ENCODE peak calls at places on chromosomes 13 and 19, in ten cellular contexts. One of them, this sample, is unnamed. For H3K36me3, the result is how much of the 10 kb centered on the place peaks cover.

GRCh38 chr13:20616059-20616797 is 49.3 kb downstream of the IFT88 start:
- DNase-seq in keratinocyte: no peak
- DNase-seq in adipocyte: peak
- DNase-seq in effector memory CD4-positive, alpha-beta T cell: no peak
- DNase-seq in kidney: no peak
- DNase-seq in tibial artery: no peak
- DNase-seq in psoas muscle: no peak
- DNase-seq in ovary: no peak
- DNase-seq in cardiac muscle cell: no peak
- DNase-seq in naive thymus-derived CD4-positive, alpha-beta T cell: no peak
- DNase-seq in this sample: peak

GRCh38 chr13:49298903-49299605 is 51.3 kb downstream of the CDADC1 start:
- DNase-seq in ovary: no peak
- DNase-seq in tibial artery: no peak
- DNase-seq in cardiac muscle cell: no peak
- DNase-seq in effector memory CD4-positive, alpha-beta T cell: no peak
- DNase-seq in kidney: no peak
- DNase-seq in psoas muscle: no peak
- DNase-seq in keratinocyte: no peak
- DNase-seq in naive thymus-derived CD4-positive, alpha-beta T cell: no peak
- DNase-seq in adipocyte: no peak
- DNase-seq in this sample: no peak

GRCh38 chr13:101941095-101941777 is 460.6 kb downstream of the FGF14 start:
- DNase-seq in adipocyte: peak
- DNase-seq in cardiac muscle cell: peak
- DNase-seq in keratinocyte: no peak
- DNase-seq in ovary: no peak
- DNase-seq in effector memory CD4-positive, alpha-beta T cell: no peak
- DNase-seq in tibial artery: no peak
- DNase-seq in naive thymus-derived CD4-positive, alpha-beta T cell: no peak
- DNase-seq in psoas muscle: no peak
- DNase-seq in kidney: no peak
- DNase-seq in this sample: peak

GRCh38 chr13:29583073-29583785 is 12.3 kb downstream of the SLC7A1 start:
- DNase-seq in kidney: no peak
- DNase-seq in effector memory CD4-positive, alpha-beta T cell: no peak
- DNase-seq in cardiac muscle cell: no peak
- DNase-seq in naive thymus-derived CD4-positive, alpha-beta T cell: no peak
- DNase-seq in ovary: no peak
- DNase-seq in psoas muscle: no peak
- DNase-seq in tibial artery: no peak
- DNase-seq in keratinocyte: peak
- DNase-seq in adipocyte: peak
- DNase-seq in this sample: peak

GRCh38 chr19:39296055-39296645 is at the start of gene IFNL1:
- DNase-seq in kidney: no peak
- DNase-seq in ovary: no peak
- DNase-seq in cardiac muscle cell: no peak
- DNase-seq in adipocyte: no peak
- DNase-seq in psoas muscle: no peak
- DNase-seq in naive thymus-derived CD4-positive, alpha-beta T cell: no peak
- DNase-seq in tibial artery: no peak
- DNase-seq in effector memory CD4-positive, alpha-beta T cell: no peak
- DNase-seq in keratinocyte: no peak
- DNase-seq in this sample: no peak

GRCh38 chr19:34432797-34433196 is 4.6 kb downstream of the UBA2 start:
- DNase-seq in ovary: no peak
- DNase-seq in psoas muscle: no peak
- DNase-seq in naive thymus-derived CD4-positive, alpha-beta T cell: no peak
- DNase-seq in kidney: no peak
- DNase-seq in keratinocyte: no peak
- DNase-seq in effector memory CD4-positive, alpha-beta T cell: no peak
- DNase-seq in cardiac muscle cell: peak
- DNase-seq in adipocyte: no peak
- DNase-seq in tibial artery: peak
- DNase-seq in this sample: no peak

GRCh38 chr19:31294189-31294588 is 55.0 kb downstream of the TSHZ3 start:
- DNase-seq in effector memory CD4-positive, alpha-beta T cell: no peak
- DNase-seq in keratinocyte: no peak
- DNase-seq in kidney: no peak
- DNase-seq in tibial artery: no peak
- DNase-seq in ovary: no peak
- DNase-seq in psoas muscle: no peak
- DNase-seq in naive thymus-derived CD4-positive, alpha-beta T cell: no peak
- DNase-seq in adipocyte: no peak
- DNase-seq in cardiac muscle cell: no peak
- DNase-seq in this sample: no peak

GRCh38 chr13:110525328-110526319 is 35.9 kb downstream of the RAB20 start:
- DNase-seq in psoas muscle: no peak
- DNase-seq in tibial artery: no peak
- DNase-seq in keratinocyte: no peak
- DNase-seq in ovary: no peak
- DNase-seq in cardiac muscle cell: no peak
- DNase-seq in adipocyte: no peak
- DNase-seq in naive thymus-derived CD4-positive, alpha-beta T cell: peak
- DNase-seq in kidney: peak
- DNase-seq in effector memory CD4-positive, alpha-beta T cell: no peak
- DNase-seq in this sample: no peak

GRCh38 chr13:19862511-19863313 is 737 bp downstream of the ZMYM5 start:
- DNase-seq in cardiac muscle cell: peak
- DNase-seq in naive thymus-derived CD4-positive, alpha-beta T cell: peak
- DNase-seq in effector memory CD4-positive, alpha-beta T cell: peak
- DNase-seq in keratinocyte: no peak
- DNase-seq in ovary: peak
- DNase-seq in kidney: peak
- DNase-seq in psoas muscle: peak
- DNase-seq in tibial artery: peak
- DNase-seq in adipocyte: peak
- DNase-seq in this sample: peak

GRCh38 chr13:29743229-29743786 is 107.1 kb downstream of the UBL3 start:
- DNase-seq in keratinocyte: no peak
- DNase-seq in effector memory CD4-positive, alpha-beta T cell: no peak
- DNase-seq in kidney: peak
- DNase-seq in adipocyte: peak
- DNase-seq in cardiac muscle cell: no peak
- DNase-seq in tibial artery: peak
- DNase-seq in psoas muscle: peak
- DNase-seq in naive thymus-derived CD4-positive, alpha-beta T cell: no peak
- DNase-seq in ovary: peak
- DNase-seq in this sample: no peak

GRCh38 chr19:795691-796581 is 1.3 kb upstream of the PTBP1 start:
- DNase-seq in cardiac muscle cell: no peak
- DNase-seq in adipocyte: no peak
- DNase-seq in naive thymus-derived CD4-positive, alpha-beta T cell: no peak
- DNase-seq in psoas muscle: peak
- DNase-seq in tibial artery: no peak
- DNase-seq in ovary: no peak
- DNase-seq in keratinocyte: no peak
- DNase-seq in effector memory CD4-positive, alpha-beta T cell: no peak
- DNase-seq in kidney: peak
- DNase-seq in this sample: no peak

GRCh38 chr13:82206241-82206640 is 1676.0 kb downstream of the SLITRK1 start:
- DNase-seq in keratinocyte: no peak
- DNase-seq in cardiac muscle cell: no peak
- DNase-seq in ovary: no peak
- DNase-seq in adipocyte: no peak
- DNase-seq in psoas muscle: no peak
- DNase-seq in tibial artery: no peak
- DNase-seq in kidney: no peak
- DNase-seq in naive thymus-derived CD4-positive, alpha-beta T cell: no peak
- DNase-seq in effector memory CD4-positive, alpha-beta T cell: no peak
- DNase-seq in this sample: no peak

GRCh38 chr13:111184685-111185401 is 69.7 kb downstream of the ARHGEF7 start:
- DNase-seq in keratinocyte: no peak
- DNase-seq in naive thymus-derived CD4-positive, alpha-beta T cell: peak
- DNase-seq in psoas muscle: no peak
- DNase-seq in ovary: no peak
- DNase-seq in effector memory CD4-positive, alpha-beta T cell: no peak
- DNase-seq in tibial artery: no peak
- DNase-seq in cardiac muscle cell: no peak
- DNase-seq in kidney: no peak
- DNase-seq in adipocyte: no peak
- DNase-seq in this sample: no peak

GRCh38 chr19:10708261-10708660 is 7.0 kb downstream of the QTRT1 start:
- DNase-seq in psoas muscle: no peak
- DNase-seq in kidney: no peak
- DNase-seq in cardiac muscle cell: no peak
- DNase-seq in effector memory CD4-positive, alpha-beta T cell: no peak
- DNase-seq in keratinocyte: no peak
- DNase-seq in ovary: no peak
- DNase-seq in tibial artery: no peak
- DNase-seq in adipocyte: no peak
- DNase-seq in naive thymus-derived CD4-positive, alpha-beta T cell: no peak
- DNase-seq in this sample: no peak

GRCh38 chr13:30832845-30833332 is 73.2 kb upstream of the MEDAG start:
- DNase-seq in psoas muscle: peak
- DNase-seq in naive thymus-derived CD4-positive, alpha-beta T cell: no peak
- DNase-seq in kidney: peak
- DNase-seq in keratinocyte: peak
- DNase-seq in effector memory CD4-positive, alpha-beta T cell: no peak
- DNase-seq in adipocyte: no peak
- DNase-seq in ovary: peak
- DNase-seq in tibial artery: no peak
- DNase-seq in cardiac muscle cell: peak
- DNase-seq in this sample: peak

GRCh38 chr13:83798731-83799130 is 83.5 kb downstream of the SLITRK1 start:
- DNase-seq in tibial artery: no peak
- DNase-seq in psoas muscle: no peak
- DNase-seq in cardiac muscle cell: no peak
- DNase-seq in effector memory CD4-positive, alpha-beta T cell: no peak
- DNase-seq in adipocyte: peak
- DNase-seq in naive thymus-derived CD4-positive, alpha-beta T cell: no peak
- DNase-seq in keratinocyte: no peak
- DNase-seq in ovary: no peak
- DNase-seq in kidney: no peak
- DNase-seq in this sample: peak

DNA sequence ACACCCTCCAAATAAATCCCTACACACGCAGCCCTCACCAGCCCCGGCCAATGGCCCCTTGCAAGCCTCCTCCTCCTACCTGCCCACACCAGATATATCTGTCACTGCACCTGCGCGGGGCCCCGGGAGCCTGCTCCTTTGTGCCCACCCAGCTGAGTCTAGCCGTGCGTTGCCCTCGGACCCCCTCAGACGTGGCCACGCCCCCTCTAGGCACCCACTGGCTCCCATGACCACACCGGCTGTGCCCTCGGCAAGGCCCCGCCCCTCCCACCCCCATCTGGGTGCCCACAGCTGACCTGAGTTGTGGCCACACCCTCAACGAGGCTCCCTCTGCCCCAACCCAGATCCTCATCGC is 6.3 kb upstream of the PNPLA6 start:
- DNase-seq in naive thymus-derived CD4-positive, alpha-beta T cell: no peak
- DNase-seq in cardiac muscle cell: no peak
- DNase-seq in tibial artery: no peak
- DNase-seq in keratinocyte: no peak
- DNase-seq in ovary: no peak
- DNase-seq in effector memory CD4-positive, alpha-beta T cell: no peak
- DNase-seq in kidney: peak
- DNase-seq in psoas muscle: no peak
- DNase-seq in adipocyte: no peak
- DNase-seq in this sample: no peak
- H3K36me3 ChIP-seq in naive thymus-derived CD4-positive, alpha-beta T cell: under half
- H3K36me3 ChIP-seq in cardiac muscle cell: under half
- H3K36me3 ChIP-seq in tibial artery: under half
- H3K36me3 ChIP-seq in keratinocyte: under half
- H3K36me3 ChIP-seq in ovary: under half
- H3K36me3 ChIP-seq in effector memory CD4-positive, alpha-beta T cell: under half
- H3K36me3 ChIP-seq in kidney: under half
- H3K36me3 ChIP-seq in psoas muscle: half or more
- H3K36me3 ChIP-seq in adipocyte: under half
- H3K36me3 ChIP-seq in this sample: under half

DNA sequence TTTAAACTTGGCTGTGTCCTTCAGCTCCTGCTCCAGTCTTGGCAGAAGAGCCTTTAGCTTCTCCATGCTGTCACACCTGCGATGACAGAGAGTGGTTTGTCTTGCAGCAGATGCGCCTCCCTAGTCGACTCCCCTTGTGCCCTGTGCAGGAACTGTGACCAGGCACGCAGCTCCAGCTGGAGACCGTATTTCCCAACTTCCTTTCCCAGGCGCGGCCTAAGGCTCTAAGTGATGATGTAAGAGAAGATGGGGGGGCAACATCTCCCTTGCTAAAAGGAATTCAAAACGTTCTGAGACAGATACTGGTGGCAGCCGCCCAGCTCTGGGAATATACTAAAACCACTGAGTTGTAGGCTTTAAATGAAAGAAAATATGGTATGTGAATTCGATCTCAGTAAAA is 16.3 kb downstream of the DCUN1D2 start:
- DNase-seq in adipocyte: peak
- DNase-seq in naive thymus-derived CD4-positive, alpha-beta T cell: no peak
- DNase-seq in kidney: peak
- DNase-seq in tibial artery: peak
- DNase-seq in keratinocyte: no peak
- DNase-seq in psoas muscle: no peak
- DNase-seq in cardiac muscle cell: no peak
- DNase-seq in ovary: no peak
- DNase-seq in effector memory CD4-positive, alpha-beta T cell: no peak
- DNase-seq in this sample: no peak
- H3K36me3 ChIP-seq in adipocyte: under half
- H3K36me3 ChIP-seq in naive thymus-derived CD4-positive, alpha-beta T cell: under half
- H3K36me3 ChIP-seq in kidney: under half
- H3K36me3 ChIP-seq in tibial artery: under half
- H3K36me3 ChIP-seq in keratinocyte: under half
- H3K36me3 ChIP-seq in psoas muscle: half or more
- H3K36me3 ChIP-seq in cardiac muscle cell: under half
- H3K36me3 ChIP-seq in ovary: under half
- H3K36me3 ChIP-seq in effector memory CD4-positive, alpha-beta T cell: under half
- H3K36me3 ChIP-seq in this sample: under half

GRCh38 chr13:114030666-114031610 is 57.1 kb upstream of the C13orf46 start:
- DNase-seq in effector memory CD4-positive, alpha-beta T cell: no peak
- DNase-seq in naive thymus-derived CD4-positive, alpha-beta T cell: no peak
- DNase-seq in kidney: no peak
- DNase-seq in keratinocyte: no peak
- DNase-seq in tibial artery: no peak
- DNase-seq in psoas muscle: peak
- DNase-seq in adipocyte: no peak
- DNase-seq in cardiac muscle cell: no peak
- DNase-seq in ovary: no peak
- DNase-seq in this sample: no peak
- H3K36me3 ChIP-seq in effector memory CD4-positive, alpha-beta T cell: half or more
- H3K36me3 ChIP-seq in naive thymus-derived CD4-positive, alpha-beta T cell: under half
- H3K36me3 ChIP-seq in kidney: under half
- H3K36me3 ChIP-seq in keratinocyte: under half
- H3K36me3 ChIP-seq in tibial artery: under half
- H3K36me3 ChIP-seq in psoas muscle: under half
- H3K36me3 ChIP-seq in adipocyte: under half
- H3K36me3 ChIP-seq in cardiac muscle cell: under half
- H3K36me3 ChIP-seq in ovary: under half
- H3K36me3 ChIP-seq in this sample: under half

DNA sequence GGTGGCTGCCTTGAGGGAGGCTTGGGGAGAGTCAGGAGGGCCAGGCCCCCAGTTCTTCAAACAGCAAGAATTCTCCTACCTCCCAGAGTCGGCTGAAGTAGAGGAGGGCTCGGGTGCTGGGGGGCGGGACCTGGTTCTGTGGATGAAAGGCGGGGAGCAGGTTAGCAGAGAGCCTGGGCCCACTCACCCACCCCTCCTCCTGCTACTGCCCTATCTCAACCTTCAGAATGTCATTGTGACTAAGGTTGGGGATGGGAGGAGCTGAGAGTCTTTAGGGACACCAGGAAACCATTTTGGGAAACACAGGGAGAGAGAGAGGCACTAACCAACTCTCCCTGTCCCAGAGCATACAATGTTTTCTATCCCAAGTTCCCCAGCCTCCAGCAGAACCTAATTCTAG is 10.7 kb downstream of the DMKN start:
- DNase-seq in ovary: no peak
- DNase-seq in cardiac muscle cell: peak
- DNase-seq in adipocyte: no peak
- DNase-seq in effector memory CD4-positive, alpha-beta T cell: no peak
- DNase-seq in tibial artery: no peak
- DNase-seq in psoas muscle: no peak
- DNase-seq in keratinocyte: no peak
- DNase-seq in naive thymus-derived CD4-positive, alpha-beta T cell: no peak
- DNase-seq in kidney: no peak
- DNase-seq in this sample: no peak
- H3K36me3 ChIP-seq in ovary: under half
- H3K36me3 ChIP-seq in cardiac muscle cell: under half
- H3K36me3 ChIP-seq in adipocyte: under half
- H3K36me3 ChIP-seq in effector memory CD4-positive, alpha-beta T cell: under half
- H3K36me3 ChIP-seq in tibial artery: under half
- H3K36me3 ChIP-seq in psoas muscle: under half
- H3K36me3 ChIP-seq in keratinocyte: under half
- H3K36me3 ChIP-seq in naive thymus-derived CD4-positive, alpha-beta T cell: under half
- H3K36me3 ChIP-seq in kidney: under half
- H3K36me3 ChIP-seq in this sample: under half

This sample was measured in bronchial epithelial cell.